ENCODE peak calls at places on chromosomes 6 and 20, in five cellular contexts. T is psoas muscle, C is A549, H is AG04450, Q is fibroblast of the aortic adventitia. E is an unnamed sample.

GRCh38 chr6:85747654-85748053 is 105.0 kb upstream of the SYNCRIP start:
- DNase-seq in T (no peak), C (no peak), H (peak), Q (peak), E (no peak)

GRCh38 chr6:134111062-134111677 is 58.7 kb upstream of the SLC2A12 start:
- DNase-seq in T (no peak), C (peak), H (no peak), Q (peak), E (peak)

GRCh38 chr6:40930045-40930444 is 109.0 kb downstream of the UNC5CL start:
- DNase-seq in T (no peak), C (no peak), H (no peak), Q (no peak), E (no peak)

GRCh38 chr20:7742479-7742878 is 197.8 kb downstream of the HAO1 start:
- DNase-seq in T (no peak), C (no peak), H (peak), Q (peak), E (no peak)

GRCh38 chr20:61668064-61668463 is 397.6 kb downstream of the TAF4 start:
- DNase-seq in T (no peak), C (no peak), H (no peak), Q (no peak), E (no peak)

GRCh38 chr20:62704341-62704948 is 4.2 kb upstream of the NTSR1 start:
- DNase-seq in T (peak), C (peak), H (peak), Q (peak), E (no peak)

GRCh38 chr6:53361549-53362031 is 12.8 kb upstream of the ELOVL5 start:
- DNase-seq in T (no peak), C (no peak), H (no peak), Q (peak), E (no peak)

GRCh38 chr6:65350525-65350924 is 356.5 kb downstream of the EYS start:
- DNase-seq in T (no peak), C (no peak), H (no peak), Q (no peak), E (no peak)

GRCh38 chr20:63697868-63698545 is 1.6 kb downstream of the TNFRSF6B start:
- DNase-seq in T (peak), C (no peak), H (no peak), Q (no peak), E (peak)

GRCh38 chr6:282177-282866 is 10.0 kb upstream of the DUSP22 start:
- DNase-seq in T (no peak), C (no peak), H (no peak), Q (no peak), E (no peak)

GRCh38 chr6:136077834-136078576 is 172.1 kb downstream of the MTFR2 start:
- DNase-seq in T (peak), C (no peak), H (peak), Q (peak), E (no peak)

GRCh38 chr6:132333639-132334516 is 67.4 kb downstream of the MOXD1 start:
- DNase-seq in T (no peak), C (peak), H (peak), Q (peak), E (no peak)

GRCh38 chr6:132334517-132334876 is 66.8 kb downstream of the MOXD1 start:
- DNase-seq in T (no peak), C (no peak), H (no peak), Q (no peak), E (no peak)

DNA sequence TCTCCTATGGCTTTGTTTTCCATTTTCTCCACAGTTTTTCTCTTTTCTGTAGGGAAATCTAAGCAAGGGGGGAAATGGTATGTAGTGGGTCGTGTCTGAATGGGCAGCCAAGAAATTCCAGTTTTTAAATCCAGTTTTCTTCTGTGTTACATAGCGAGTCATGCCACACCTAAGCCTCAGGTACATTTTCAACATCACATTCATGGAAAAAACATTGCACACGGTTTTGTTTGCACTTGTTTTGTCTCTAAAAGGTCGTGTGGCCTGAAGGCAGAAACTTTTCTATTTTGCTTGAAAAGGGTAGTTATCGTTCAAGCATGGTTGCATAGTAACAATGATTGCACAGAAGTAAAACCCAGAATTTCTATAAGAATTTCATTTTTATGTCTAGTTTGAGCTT is 70.5 kb downstream of the MOXD1 start:
- DNase-seq in T (no peak), C (no peak), H (no peak), Q (no peak), E (no peak)
- TF ChIP-seq CTCF in T (no peak), C (no peak), H (no peak), Q (no peak), E (no peak)

GRCh38 chr6:125787791-125788190 is 3.0 kb upstream of the NCOA7 start:
- DNase-seq in T (no peak), C (no peak), H (no peak), Q (peak), E (no peak)
- TF ChIP-seq CTCF in T (peak), C (peak), H (peak), Q (peak), E (no peak)

GRCh38 chr6:72519871-72520270 is 102.0 kb upstream of the KCNQ5 start:
- DNase-seq in T (no peak), C (no peak), H (no peak), Q (no peak), E (no peak)

GRCh38 chr6:72525821-72526550 is 95.9 kb upstream of the KCNQ5 start:
- DNase-seq in T (no peak), C (no peak), H (peak), Q (peak), E (no peak)

GRCh38 chr6:72521684-72522083 is 100.2 kb upstream of the KCNQ5 start:
- DNase-seq in T (no peak), C (no peak), H (no peak), Q (no peak), E (no peak)

GRCh38 chr6:72524011-72524645 is 97.7 kb upstream of the KCNQ5 start:
- DNase-seq in T (no peak), C (no peak), H (no peak), Q (no peak), E (no peak)

DNA sequence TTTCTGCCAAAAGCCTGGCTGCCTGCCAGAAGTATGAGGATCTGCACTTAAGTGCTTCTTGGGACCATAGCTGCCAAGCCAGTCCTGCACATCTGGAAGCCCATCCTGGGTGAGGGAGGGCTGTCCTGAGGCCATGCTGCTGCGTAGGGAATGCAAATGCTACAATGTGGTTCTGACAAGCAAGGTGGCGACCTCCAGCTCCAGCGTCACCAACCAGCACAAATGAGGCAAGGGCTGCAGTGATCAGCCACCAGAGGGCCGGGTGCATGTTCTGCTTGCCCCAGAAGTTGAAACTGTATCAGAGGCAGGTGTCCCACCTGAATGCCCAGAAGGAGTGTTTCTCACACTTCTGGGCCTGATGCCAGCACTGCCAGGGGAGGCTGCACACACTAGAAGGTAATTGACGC is 99.1 kb upstream of the KCNQ5 start:
- DNase-seq in T (no peak), C (peak), H (no peak), Q (no peak), E (peak)
- TF ChIP-seq CTCF in T (no peak), C (no peak), H (no peak), Q (no peak), E (peak)

GRCh38 chr6:35025241-35026188 is 115.6 kb downstream of the TCP11 start:
- DNase-seq in T (no peak), C (no peak), H (no peak), Q (no peak), E (no peak)
- TF ChIP-seq CTCF in T (no peak), C (no peak), H (peak), Q (peak), E (no peak)

DNA sequence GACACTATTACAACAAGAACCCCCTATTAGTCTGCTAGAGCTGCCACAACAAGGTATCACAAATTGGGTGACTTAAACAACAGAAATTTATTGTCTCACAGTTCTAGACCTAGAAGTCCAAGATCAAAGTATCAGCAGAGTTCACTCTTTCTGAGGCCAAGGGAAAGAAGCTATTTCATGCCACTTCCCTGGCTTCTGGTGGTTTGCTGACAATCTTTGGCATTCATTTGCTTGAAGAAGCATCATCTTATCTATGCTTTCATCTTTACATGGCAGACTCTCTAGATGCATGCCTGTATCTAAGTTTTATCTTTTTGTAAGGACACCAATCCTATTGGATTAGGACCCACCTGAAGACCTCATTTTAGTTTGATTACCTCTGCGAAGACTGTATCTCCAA is 296.8 kb upstream of the MARCKS start:
- DNase-seq in T (no peak), C (no peak), H (no peak), Q (no peak), E (no peak)
- TF ChIP-seq CTCF in T (no peak), C (no peak), H (no peak), Q (no peak), E (no peak)

GRCh38 chr6:28543671-28544131 is 18.0 kb downstream of the GPX5 start:
- DNase-seq in T (no peak), C (no peak), H (no peak), Q (peak), E (peak)
- TF ChIP-seq CTCF in T (no peak), C (no peak), H (no peak), Q (no peak), E (no peak)

DNA sequence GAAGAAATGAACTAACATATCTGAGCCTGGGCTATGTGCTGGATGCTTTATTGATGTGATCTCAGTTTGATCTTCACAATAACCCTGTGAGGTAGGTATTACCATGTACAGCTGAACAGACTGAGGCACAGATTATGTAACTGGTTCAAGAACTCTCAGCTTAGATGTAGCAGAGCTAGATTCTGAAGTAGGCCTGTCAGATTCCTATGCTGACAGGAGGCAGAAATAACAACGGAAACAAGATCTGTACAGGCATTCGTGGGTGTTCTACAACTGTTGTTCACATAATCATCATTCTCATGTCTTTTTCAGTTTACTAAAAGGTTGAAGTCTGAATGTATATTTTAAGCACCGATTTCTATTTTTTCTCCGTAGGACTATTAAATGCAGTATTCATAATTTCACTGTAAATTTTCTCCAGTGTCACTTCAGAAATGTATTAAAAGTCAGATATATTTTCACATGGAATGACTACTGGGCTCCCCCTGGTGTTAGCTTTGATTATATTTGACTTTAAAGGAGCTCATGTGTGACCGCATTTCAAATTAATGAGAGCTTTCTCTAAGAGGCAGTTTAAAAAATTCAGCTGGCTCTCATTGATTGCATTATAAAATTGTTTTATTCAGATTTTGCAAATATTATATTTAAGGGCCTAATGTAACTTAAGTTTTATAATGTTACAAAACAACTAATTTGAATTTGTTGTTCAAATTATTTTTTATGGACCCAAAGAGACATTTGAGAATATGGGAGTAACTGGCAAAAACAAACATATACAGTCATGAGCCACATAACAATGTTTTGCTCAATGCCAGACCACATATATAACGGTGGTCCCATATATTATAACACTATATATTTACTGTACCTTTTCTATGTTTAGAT is 36.4 kb upstream of the SLC17A4 start:
- DNase-seq in T (no peak), C (peak), H (no peak), Q (peak), E (peak)
- TF ChIP-seq CTCF in T (peak), C (peak), H (peak), Q (peak), E (peak)